ENCODE peak calls at places on chromosomes 5 and 9, in ten cellular contexts. N is adipocyte, W is IMR-90, G is HCT116, A is mammary epithelial cell, H is endothelial cell of umbilical vein, V is colonic mucosa, X is PC-3, T is NT2/D1, C is MM.1S. R is an unnamed sample.

GRCh38 chr5:4413996-4414395 is 726.1 kb upstream of the ADAMTS16 start:
- DNase-seq in N (no peak), W (no peak), G (no peak), A (no peak), H (no peak), V (no peak), X (no peak), T (no peak), C (no peak), R (no peak)

GRCh38 chr5:158725223-158725825 is 374.4 kb downstream of the EBF1 start:
- DNase-seq in N (no peak), W (no peak), G (no peak), A (no peak), H (no peak), V (no peak), X (peak), T (no peak), C (no peak), R (no peak)

GRCh38 chr9:95644377-95644776 is 127.6 kb upstream of the PTCH1 start:
- DNase-seq in N (no peak), W (peak), G (no peak), A (no peak), H (peak), V (no peak), X (no peak), T (no peak), C (no peak), R (no peak)

GRCh38 chr9:108812388-108812787 is 43.4 kb downstream of the ACTL7B start:
- DNase-seq in N (no peak), W (no peak), G (no peak), A (no peak), H (no peak), V (no peak), X (no peak), T (no peak), C (no peak), R (no peak)

GRCh38 chr5:161098516-161098915 is 246.5 kb upstream of the ATP10B start:
- DNase-seq in N (no peak), W (no peak), G (no peak), A (no peak), H (no peak), V (no peak), X (no peak), T (no peak), C (no peak), R (no peak)

GRCh38 chr5:7991125-7991821 is 122.3 kb downstream of the MTRR start:
- DNase-seq in N (no peak), W (no peak), G (no peak), A (no peak), H (no peak), V (no peak), X (peak), T (no peak), C (no peak), R (no peak)

GRCh38 chr5:110757118-110757729 is 18.4 kb downstream of the SLC25A46 start:
- DNase-seq in N (peak), W (peak), G (peak), A (peak), H (peak), V (peak), X (peak), T (peak), C (peak), R (peak)

GRCh38 chr9:73179594-73179993 is 27.9 kb downstream of the ANXA1 start:
- DNase-seq in N (peak), W (peak), G (peak), A (no peak), H (no peak), V (no peak), X (peak), T (no peak), C (no peak), R (no peak)

GRCh38 chr5:62043289-62044274 is 262.4 kb upstream of the KIF2A start:
- DNase-seq in N (no peak), W (no peak), G (no peak), A (no peak), H (no peak), V (no peak), X (no peak), T (peak), C (no peak), R (peak)

GRCh38 chr9:38419216-38419615 is 5.0 kb downstream of the IGFBPL1 start:
- DNase-seq in N (no peak), W (no peak), G (no peak), A (no peak), H (no peak), V (no peak), X (no peak), T (peak), C (no peak), R (no peak)

GRCh38 chr9:105690742-105691141 is 3.6 kb upstream of the TMEM38B start:
- DNase-seq in N (peak), W (peak), G (no peak), A (no peak), H (peak), V (no peak), X (peak), T (no peak), C (no peak), R (no peak)

GRCh38 chr5:99169309-99169708 is 240.5 kb upstream of the CHD1 start:
- DNase-seq in N (peak), W (no peak), G (peak), A (no peak), H (peak), V (no peak), X (peak), T (peak), C (no peak), R (peak)
- H3K9ac ChIP-seq in N (no peak), W (no peak), G (no peak), A (no peak), H (no peak), V (no peak), X (no peak), T (no peak), C (no peak), R (no peak)

GRCh38 chr5:95080456-95080855 is 204.4 kb downstream of the MCTP1 start:
- DNase-seq in N (no peak), W (no peak), G (no peak), A (no peak), H (peak), V (no peak), X (no peak), T (no peak), C (no peak), R (no peak)
- H3K9ac ChIP-seq in N (peak), W (no peak), G (no peak), A (peak), H (peak), V (no peak), X (peak), T (no peak), C (no peak), R (no peak)

DNA sequence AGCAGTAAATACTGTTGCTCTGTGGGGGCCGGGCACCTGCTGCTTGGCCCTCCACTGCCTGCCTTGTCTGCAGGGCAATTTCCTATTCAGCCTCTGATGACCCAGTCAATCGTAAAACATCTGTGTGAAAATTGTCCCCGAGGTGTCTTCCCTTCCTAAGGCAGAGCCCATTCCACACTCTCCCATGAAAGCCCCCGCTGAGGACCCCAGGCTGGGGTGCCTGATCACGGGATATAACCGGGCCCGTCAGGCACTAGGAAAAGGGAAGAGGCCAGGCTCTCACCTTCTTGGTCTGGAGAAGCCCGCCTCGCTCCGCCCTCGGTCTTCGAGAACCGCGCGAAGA is 27.2 kb upstream of the SCGB3A1 start:
- DNase-seq in N (no peak), W (no peak), G (no peak), A (no peak), H (no peak), V (no peak), X (no peak), T (no peak), C (no peak), R (no peak)
- H3K9ac ChIP-seq in N (no peak), W (no peak), G (no peak), A (no peak), H (no peak), V (no peak), X (no peak), T (peak), C (no peak), R (peak)

DNA sequence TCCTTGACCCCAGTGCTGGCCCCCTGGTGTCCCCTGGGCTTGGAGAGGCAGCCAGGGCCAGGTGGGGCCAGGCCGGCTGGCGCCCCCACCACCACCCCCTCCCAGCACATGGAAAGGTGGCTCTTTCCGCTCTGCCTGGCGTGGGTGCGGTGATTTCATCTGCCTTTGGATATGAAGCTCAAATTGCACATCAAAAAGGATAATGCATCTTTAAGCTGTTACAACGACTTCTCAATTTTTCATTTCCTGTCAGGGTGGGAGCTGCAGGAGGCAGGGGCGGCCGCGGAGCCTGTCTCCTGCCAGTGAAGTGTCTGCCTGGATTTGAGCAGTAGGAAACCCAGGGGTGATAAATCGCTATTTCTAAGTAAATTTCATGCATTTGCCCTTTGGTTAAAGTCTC is 169.2 kb upstream of the MVB12B start:
- DNase-seq in N (no peak), W (no peak), G (no peak), A (no peak), H (no peak), V (no peak), X (no peak), T (no peak), C (no peak), R (no peak)
- H3K9ac ChIP-seq in N (no peak), W (no peak), G (no peak), A (no peak), H (no peak), V (no peak), X (no peak), T (no peak), C (no peak), R (no peak)